ENCODE peak calls at places on chromosomes 11 and 22, in seven cellular contexts. One of them, this sample, is unnamed.

GRCh38 chr22:17436382-17436951 is 67.2 kb downstream of the CECR2 start:
- DNase-seq in HepG2: no peak
- DNase-seq in H1: no peak
- DNase-seq in HCT116: no peak
- DNase-seq in GM12878: no peak
- DNase-seq in SK-N-SH: no peak
- DNase-seq in K562: no peak
- DNase-seq in this sample: no peak

GRCh38 chr22:30285176-30285845 is 4.0 kb downstream of the CASTOR1 start:
- DNase-seq in SK-N-SH: no peak
- DNase-seq in GM12878: no peak
- DNase-seq in K562: no peak
- DNase-seq in H1: no peak
- DNase-seq in HCT116: no peak
- DNase-seq in HepG2: no peak
- DNase-seq in this sample: no peak

GRCh38 chr22:17928391-17928790 is 96.0 kb downstream of the MICAL3 start:
- DNase-seq in HCT116: no peak
- DNase-seq in HepG2: no peak
- DNase-seq in H1: no peak
- DNase-seq in K562: no peak
- DNase-seq in GM12878: no peak
- DNase-seq in SK-N-SH: no peak
- DNase-seq in this sample: no peak

GRCh38 chr22:27107824-27108223 is 450.4 kb downstream of the MIAT start:
- DNase-seq in HCT116: peak; percentile 70
- DNase-seq in HepG2: peak; percentile 30
- DNase-seq in H1: no peak
- DNase-seq in SK-N-SH: peak; percentile 79
- DNase-seq in GM12878: no peak
- DNase-seq in K562: no peak
- DNase-seq in this sample: no peak

GRCh38 chr11:65502274-65502851 is 3.5 kb downstream of the MALAT1 start:
- DNase-seq in SK-N-SH: no peak
- DNase-seq in HCT116: no peak
- DNase-seq in HepG2: no peak
- DNase-seq in GM12878: no peak
- DNase-seq in H1: no peak
- DNase-seq in K562: no peak
- DNase-seq in this sample: no peak

GRCh38 chr11:116548286-116548685 is 224.5 kb downstream of the BUD13 start:
- DNase-seq in SK-N-SH: no peak
- DNase-seq in K562: no peak
- DNase-seq in GM12878: no peak
- DNase-seq in HCT116: no peak
- DNase-seq in H1: no peak
- DNase-seq in HepG2: no peak
- DNase-seq in this sample: no peak

GRCh38 chr11:1908579-1908978 is 10.9 kb upstream of the TNNT3 start:
- DNase-seq in HepG2: no peak
- DNase-seq in HCT116: no peak
- DNase-seq in SK-N-SH: no peak
- DNase-seq in K562: no peak
- DNase-seq in H1: no peak
- DNase-seq in GM12878: no peak
- DNase-seq in this sample: no peak

GRCh38 chr11:62409831-62410230 is 9.0 kb upstream of the SCGB1A1 start:
- DNase-seq in HCT116: no peak
- DNase-seq in SK-N-SH: no peak
- DNase-seq in HepG2: no peak
- DNase-seq in K562: no peak
- DNase-seq in H1: no peak
- DNase-seq in GM12878: no peak
- DNase-seq in this sample: no peak

GRCh38 chr11:60357771-60358170 is 20.6 kb upstream of the MS4A7 start:
- DNase-seq in HepG2: no peak
- DNase-seq in H1: no peak
- DNase-seq in HCT116: no peak
- DNase-seq in SK-N-SH: no peak
- DNase-seq in K562: no peak
- DNase-seq in GM12878: no peak
- DNase-seq in this sample: no peak

GRCh38 chr22:41951898-41952474 is at the start of gene SMIM45:
- DNase-seq in SK-N-SH: peak; percentile 82
- DNase-seq in H1: no peak
- DNase-seq in HCT116: no peak
- DNase-seq in K562: no peak
- DNase-seq in HepG2: no peak
- DNase-seq in GM12878: no peak
- DNase-seq in this sample: no peak

GRCh38 chr11:10496296-10496936 is 41.4 kb downstream of the AMPD3 start:
- DNase-seq in GM12878: no peak
- DNase-seq in SK-N-SH: no peak
- DNase-seq in HCT116: no peak
- DNase-seq in H1: no peak
- DNase-seq in K562: no peak
- DNase-seq in HepG2: no peak
- DNase-seq in this sample: no peak

GRCh38 chr22:19766235-19766505 is 5.6 kb downstream of the TBX1 start:
- DNase-seq in HCT116: no peak
- DNase-seq in GM12878: no peak
- DNase-seq in SK-N-SH: peak; percentile 68
- DNase-seq in H1: no peak
- DNase-seq in K562: no peak
- DNase-seq in HepG2: no peak
- DNase-seq in this sample: no peak

GRCh38 chr11:120774591-120775386 is 249.1 kb upstream of the TBCEL start:
- DNase-seq in GM12878: no peak
- DNase-seq in H1: no peak
- DNase-seq in SK-N-SH: no peak
- DNase-seq in HepG2: no peak
- DNase-seq in HCT116: no peak
- DNase-seq in K562: no peak
- DNase-seq in this sample: no peak

GRCh38 chr11:120710354-120711187 is 199.0 kb downstream of the GRIK4 start:
- DNase-seq in HCT116: peak; percentile 41
- DNase-seq in SK-N-SH: peak; percentile 41
- DNase-seq in GM12878: no peak
- DNase-seq in K562: no peak
- DNase-seq in HepG2: peak; percentile 89
- DNase-seq in H1: peak; percentile 56
- DNase-seq in this sample: no peak

GRCh38 chr11:2305862-2306823 is 4.3 kb downstream of the TSPAN32 start:
- DNase-seq in HepG2: no peak
- DNase-seq in K562: no peak
- DNase-seq in SK-N-SH: peak; percentile 46
- DNase-seq in H1: no peak
- DNase-seq in HCT116: no peak
- DNase-seq in GM12878: no peak
- DNase-seq in this sample: no peak

GRCh38 chr11:94672636-94673035 is 95.5 kb upstream of the AMOTL1 start:
- DNase-seq in H1: no peak
- DNase-seq in HepG2: no peak
- DNase-seq in K562: no peak
- DNase-seq in SK-N-SH: no peak
- DNase-seq in HCT116: no peak
- DNase-seq in GM12878: no peak
- DNase-seq in this sample: no peak

GRCh38 chr11:76443254-76443935 is 1.4 kb upstream of the EMSY start:
- DNase-seq in SK-N-SH: no peak
- DNase-seq in GM12878: no peak
- DNase-seq in K562: peak; percentile 25
- DNase-seq in HepG2: no peak
- DNase-seq in HCT116: no peak
- DNase-seq in H1: no peak
- DNase-seq in this sample: no peak

GRCh38 chr11:93484716-93485115 is 58.5 kb downstream of the SMCO4 start:
- DNase-seq in GM12878: no peak
- DNase-seq in HCT116: no peak
- DNase-seq in K562: no peak
- DNase-seq in SK-N-SH: peak; percentile 75
- DNase-seq in HepG2: no peak
- DNase-seq in H1: no peak
- DNase-seq in this sample: no peak

GRCh38 chr22:19659805-19660345 is 54.4 kb upstream of the SEPTIN5 start:
- DNase-seq in K562: peak; percentile 29
- DNase-seq in SK-N-SH: no peak
- DNase-seq in HCT116: no peak
- DNase-seq in HepG2: no peak
- DNase-seq in H1: no peak
- DNase-seq in GM12878: no peak
- DNase-seq in this sample: no peak

GRCh38 chr11:13105237-13105844 is 96.2 kb downstream of the RASSF10 start:
- DNase-seq in K562: peak; percentile 78
- DNase-seq in HCT116: no peak
- DNase-seq in H1: no peak
- DNase-seq in GM12878: no peak
- DNase-seq in SK-N-SH: peak; percentile 41
- DNase-seq in HepG2: no peak
- DNase-seq in this sample: no peak
- TF ChIP-seq JUND in K562: peak; percentile 66
- TF ChIP-seq JUND in HCT116: no peak
- TF ChIP-seq JUND in H1: no peak
- TF ChIP-seq JUND in GM12878: no peak
- TF ChIP-seq JUND in SK-N-SH: no peak
- TF ChIP-seq JUND in HepG2: no peak
- TF ChIP-seq JUND in this sample: no peak

DNA sequence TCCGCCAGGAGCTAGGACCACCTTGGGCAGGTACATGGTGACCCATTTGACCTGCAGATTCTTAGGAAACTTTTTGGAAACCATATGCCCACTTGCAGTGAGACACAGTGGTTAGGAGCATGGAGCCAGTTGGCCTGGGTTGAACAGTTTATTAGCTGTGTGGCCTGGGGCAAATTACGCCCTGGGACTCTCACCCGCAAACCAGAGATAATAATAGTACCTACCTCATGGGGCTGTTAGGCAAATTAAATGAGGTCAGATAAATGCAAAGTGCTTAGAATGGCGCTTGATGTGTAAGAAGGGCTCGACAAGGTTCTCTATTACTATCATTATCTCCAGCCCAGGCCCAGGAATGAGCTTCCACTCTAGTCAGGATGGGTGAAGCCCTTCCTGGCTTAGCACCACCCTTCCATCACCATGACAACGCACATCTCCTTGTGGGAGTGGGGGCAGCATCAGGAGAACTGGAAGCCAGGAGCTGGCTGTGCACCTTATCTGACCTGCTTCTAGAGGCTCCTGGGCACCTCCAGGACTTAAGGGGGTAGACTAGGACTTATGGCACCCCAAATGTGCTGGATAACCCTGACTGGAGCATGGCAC is 5.1 kb downstream of the SYT12 start:
- DNase-seq in HepG2: no peak
- DNase-seq in H1: no peak
- DNase-seq in K562: no peak
- DNase-seq in GM12878: peak; percentile 53
- DNase-seq in SK-N-SH: no peak
- DNase-seq in HCT116: no peak
- DNase-seq in this sample: no peak
- TF ChIP-seq JUND in HepG2: no peak
- TF ChIP-seq JUND in H1: no peak
- TF ChIP-seq JUND in K562: no peak
- TF ChIP-seq JUND in GM12878: no peak
- TF ChIP-seq JUND in SK-N-SH: no peak
- TF ChIP-seq JUND in HCT116: no peak
- TF ChIP-seq JUND in this sample: no peak

DNA sequence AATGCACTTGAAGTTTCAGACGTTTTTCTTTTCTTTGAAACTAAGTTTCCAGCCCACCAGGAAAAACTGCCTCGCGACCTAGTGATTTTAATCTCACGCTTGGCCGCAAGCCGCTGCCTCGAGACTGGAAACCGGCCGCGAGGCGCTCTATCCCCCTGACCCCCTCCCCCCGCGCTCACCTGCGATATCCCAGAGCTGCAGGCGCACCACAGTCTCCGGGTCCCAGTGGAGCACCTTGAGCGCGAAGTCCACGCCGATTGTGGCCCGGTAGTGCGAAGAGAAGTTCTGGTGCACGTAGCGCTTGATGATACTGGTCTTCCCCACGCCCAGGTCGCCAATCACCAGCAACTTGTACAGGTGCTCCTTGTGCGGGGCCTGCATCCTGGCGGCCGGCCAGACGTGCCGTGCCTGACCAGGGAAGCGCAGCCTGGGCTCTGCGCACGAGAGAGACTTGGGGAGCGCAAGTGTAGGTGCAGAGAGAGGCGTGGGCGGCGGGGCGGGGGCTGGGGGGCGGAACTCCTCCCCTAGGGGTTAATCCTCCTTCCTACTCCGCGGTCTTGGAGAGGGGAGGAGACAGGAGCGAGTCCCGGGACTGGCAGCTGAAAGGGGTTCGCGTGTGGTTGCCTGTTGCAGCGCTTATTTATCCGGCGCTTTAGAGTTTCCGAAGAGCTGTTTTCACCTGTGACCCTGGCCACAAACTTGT is at the start of gene RAB38:
- DNase-seq in H1: peak; percentile 38
- DNase-seq in K562: peak; percentile 27
- DNase-seq in SK-N-SH: peak; percentile 6
- DNase-seq in GM12878: no peak
- DNase-seq in HCT116: peak; percentile 42
- DNase-seq in HepG2: no peak
- DNase-seq in this sample: peak; percentile 9
- TF ChIP-seq JUND in H1: no peak
- TF ChIP-seq JUND in K562: no peak
- TF ChIP-seq JUND in SK-N-SH: no peak
- TF ChIP-seq JUND in GM12878: no peak
- TF ChIP-seq JUND in HCT116: no peak
- TF ChIP-seq JUND in HepG2: no peak
- TF ChIP-seq JUND in this sample: no peak

GRCh38 chr22:38982008-38982927 is at the start of gene APOBEC3B:
- DNase-seq in K562: peak; percentile 89
- DNase-seq in H1: no peak
- DNase-seq in HCT116: peak; percentile 81
- DNase-seq in SK-N-SH: no peak
- DNase-seq in HepG2: peak; percentile 86
- DNase-seq in GM12878: peak; percentile 85
- DNase-seq in this sample: peak; percentile 91
- TF ChIP-seq JUND in K562: peak; percentile 93
- TF ChIP-seq JUND in H1: peak; percentile 91
- TF ChIP-seq JUND in HCT116: peak; percentile 44
- TF ChIP-seq JUND in SK-N-SH: no peak
- TF ChIP-seq JUND in HepG2: peak; percentile 77
- TF ChIP-seq JUND in GM12878: peak; percentile 68
- TF ChIP-seq JUND in this sample: no peak

GRCh38 chr11:45041556-45041955 is 90.9 kb upstream of the TP53I11 start:
- DNase-seq in K562: no peak
- DNase-seq in HCT116: no peak
- DNase-seq in SK-N-SH: no peak
- DNase-seq in GM12878: no peak
- DNase-seq in H1: no peak
- DNase-seq in HepG2: no peak
- DNase-seq in this sample: no peak
- TF ChIP-seq JUND in K562: no peak
- TF ChIP-seq JUND in HCT116: no peak
- TF ChIP-seq JUND in SK-N-SH: no peak
- TF ChIP-seq JUND in GM12878: no peak
- TF ChIP-seq JUND in H1: no peak
- TF ChIP-seq JUND in HepG2: no peak
- TF ChIP-seq JUND in this sample: no peak

GRCh38 chr11:35115688-35116030 is 23.3 kb upstream of the CD44 start:
- DNase-seq in K562: no peak
- DNase-seq in HCT116: no peak
- DNase-seq in H1: no peak
- DNase-seq in GM12878: no peak
- DNase-seq in SK-N-SH: no peak
- DNase-seq in HepG2: no peak
- DNase-seq in this sample: no peak
- TF ChIP-seq JUND in K562: no peak
- TF ChIP-seq JUND in HCT116: no peak
- TF ChIP-seq JUND in H1: no peak
- TF ChIP-seq JUND in GM12878: no peak
- TF ChIP-seq JUND in SK-N-SH: no peak
- TF ChIP-seq JUND in HepG2: no peak
- TF ChIP-seq JUND in this sample: no peak

This sample was measured in T47D.